ENCODE peak calls at places on chromosomes 3 and 15, in four cellular contexts. One of them, this sample, is unnamed.

GRCh38 chr15:62417444-62417843 is 252.4 kb upstream of the C2CD4B start:
- DNase-seq in GM12878: no peak
- DNase-seq in K562: no peak
- DNase-seq in H1: no peak
- DNase-seq in this sample: no peak

GRCh38 chr3:183252973-183253363 is at the start of gene B3GNT5:
- DNase-seq in K562: peak; percentile 74
- DNase-seq in H1: no peak
- DNase-seq in GM12878: no peak
- DNase-seq in this sample: peak; percentile 67

GRCh38 chr15:90184119-90184785 is 16.9 kb upstream of the SEMA4B start:
- DNase-seq in GM12878: peak; percentile 76
- DNase-seq in H1: no peak
- DNase-seq in K562: peak; percentile 84
- DNase-seq in this sample: no peak

GRCh38 chr3:31952205-31952604 is 28.9 kb downstream of the OSBPL10 start:
- DNase-seq in GM12878: no peak
- DNase-seq in K562: no peak
- DNase-seq in H1: no peak
- DNase-seq in this sample: no peak

GRCh38 chr3:128362026-128362965 is 104.4 kb downstream of the DNAJB8 start:
- DNase-seq in GM12878: no peak
- DNase-seq in H1: no peak
- DNase-seq in K562: no peak
- DNase-seq in this sample: peak; percentile 42

GRCh38 chr3:162769559-162769958 is 1273.0 kb downstream of the OTOL1 start:
- DNase-seq in K562: no peak
- DNase-seq in GM12878: no peak
- DNase-seq in H1: no peak
- DNase-seq in this sample: no peak

GRCh38 chr15:48940508-48940907 is 23.2 kb downstream of the SHC4 start:
- DNase-seq in K562: no peak
- DNase-seq in GM12878: peak; percentile 81
- DNase-seq in H1: no peak
- DNase-seq in this sample: no peak

GRCh38 chr3:50466177-50466576 is 37.3 kb downstream of the CACNA2D2 start:
- DNase-seq in GM12878: no peak
- DNase-seq in K562: peak; percentile 23
- DNase-seq in H1: no peak
- DNase-seq in this sample: no peak

GRCh38 chr3:170740726-170741591 is 129.0 kb downstream of the RPL22L1 start:
- DNase-seq in K562: no peak
- DNase-seq in GM12878: no peak
- DNase-seq in H1: no peak
- DNase-seq in this sample: no peak

GRCh38 chr3:108513961-108514360 is 3.6 kb upstream of the MYH15 start:
- DNase-seq in K562: no peak
- DNase-seq in GM12878: no peak
- DNase-seq in H1: no peak
- DNase-seq in this sample: no peak

GRCh38 chr3:135896613-135897012 is 68.9 kb upstream of the PPP2R3A start:
- DNase-seq in K562: no peak
- DNase-seq in GM12878: no peak
- DNase-seq in H1: no peak
- DNase-seq in this sample: no peak

GRCh38 chr3:107637416-107638182 is 114.8 kb downstream of the BBX start:
- DNase-seq in GM12878: no peak
- DNase-seq in K562: no peak
- DNase-seq in H1: no peak
- DNase-seq in this sample: no peak

GRCh38 chr15:62887113-62887570 is 155.4 kb upstream of the TPM1 start:
- DNase-seq in K562: no peak
- DNase-seq in GM12878: no peak
- DNase-seq in H1: no peak
- DNase-seq in this sample: peak; percentile 56

GRCh38 chr15:99716540-99716939 is 16.7 kb downstream of the LYSMD4 start:
- DNase-seq in H1: no peak
- DNase-seq in K562: no peak
- DNase-seq in GM12878: no peak
- DNase-seq in this sample: no peak
- TF ChIP-seq NRF1 in H1: no peak
- TF ChIP-seq NRF1 in K562: no peak
- TF ChIP-seq NRF1 in GM12878: no peak
- TF ChIP-seq NRF1 in this sample: no peak

GRCh38 chr3:142861926-142862325 is 27.0 kb downstream of the PCOLCE2 start:
- DNase-seq in H1: no peak
- DNase-seq in K562: no peak
- DNase-seq in GM12878: no peak
- DNase-seq in this sample: no peak
- TF ChIP-seq NRF1 in H1: no peak
- TF ChIP-seq NRF1 in K562: no peak
- TF ChIP-seq NRF1 in GM12878: no peak
- TF ChIP-seq NRF1 in this sample: no peak

DNA sequence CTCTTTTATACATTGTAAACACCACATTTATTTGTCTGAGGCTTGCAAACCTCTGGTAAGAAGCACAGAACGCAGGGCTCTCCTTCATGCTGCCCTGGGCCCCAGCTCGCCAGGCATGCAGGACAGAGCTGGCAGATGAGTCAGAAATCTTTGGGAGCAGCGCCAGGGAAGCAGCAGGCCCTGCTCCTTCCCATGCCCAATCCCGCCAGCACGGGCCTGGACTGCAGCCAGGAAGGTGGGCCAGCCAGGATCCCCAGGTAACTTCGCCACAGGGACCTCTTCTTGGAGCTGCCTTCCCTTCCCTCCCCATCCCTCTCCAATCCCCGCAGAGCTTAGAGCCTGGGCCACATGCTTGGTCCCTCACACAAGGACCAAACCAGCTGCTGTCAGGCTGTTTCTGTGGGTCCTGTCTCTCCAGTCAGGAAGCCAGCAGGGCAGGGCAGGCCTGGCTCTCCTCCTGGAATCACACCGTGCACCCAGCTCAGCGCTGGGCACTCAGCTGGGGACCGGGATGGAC is 8.8 kb downstream of the STOML1 start:
- DNase-seq in H1: no peak
- DNase-seq in K562: no peak
- DNase-seq in GM12878: no peak
- DNase-seq in this sample: peak; percentile 49
- TF ChIP-seq NRF1 in H1: no peak
- TF ChIP-seq NRF1 in K562: no peak
- TF ChIP-seq NRF1 in GM12878: no peak
- TF ChIP-seq NRF1 in this sample: no peak

DNA sequence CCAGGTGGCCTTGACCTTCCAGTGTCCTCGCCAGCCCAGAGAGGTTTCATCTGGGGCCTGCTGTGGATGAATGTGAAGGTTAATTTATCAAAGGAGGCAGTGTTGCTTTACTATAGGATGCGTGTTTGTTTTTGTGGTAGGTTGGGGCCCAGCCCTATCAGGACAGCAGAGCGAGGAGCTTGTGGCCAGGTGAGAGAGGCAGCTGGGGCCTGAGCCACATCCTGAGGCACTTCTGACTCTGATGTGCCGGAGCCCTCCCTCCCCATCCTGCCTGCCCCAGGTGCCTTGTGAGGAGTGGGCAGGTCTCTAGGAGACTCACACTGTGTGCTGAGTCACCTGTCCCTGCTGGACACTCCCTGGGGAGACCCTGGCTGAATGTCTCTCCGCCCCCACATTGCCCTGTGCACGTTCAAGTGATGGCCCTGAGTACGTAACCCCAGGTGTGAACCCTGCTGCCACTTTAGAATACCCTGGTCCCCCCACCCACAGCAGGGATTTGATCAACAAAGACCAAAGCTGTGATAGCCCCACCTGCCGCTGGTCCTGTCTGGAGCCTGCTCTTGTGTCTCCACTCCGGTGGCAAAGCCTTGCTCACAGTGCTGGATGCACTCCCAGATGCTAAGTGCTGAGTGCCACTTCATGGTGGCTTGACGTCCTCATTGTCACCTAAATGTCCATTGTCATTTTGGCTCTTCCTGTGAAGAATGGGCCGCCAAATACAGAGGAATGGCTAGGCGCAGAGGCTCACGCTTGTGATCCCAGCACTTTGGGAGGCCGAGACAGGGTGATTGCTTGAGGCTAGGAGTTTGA is 16.0 kb downstream of the FBLN2 start:
- DNase-seq in GM12878: no peak
- DNase-seq in K562: no peak
- DNase-seq in H1: no peak
- DNase-seq in this sample: no peak
- TF ChIP-seq NRF1 in GM12878: no peak
- TF ChIP-seq NRF1 in K562: no peak
- TF ChIP-seq NRF1 in H1: no peak
- TF ChIP-seq NRF1 in this sample: no peak

DNA sequence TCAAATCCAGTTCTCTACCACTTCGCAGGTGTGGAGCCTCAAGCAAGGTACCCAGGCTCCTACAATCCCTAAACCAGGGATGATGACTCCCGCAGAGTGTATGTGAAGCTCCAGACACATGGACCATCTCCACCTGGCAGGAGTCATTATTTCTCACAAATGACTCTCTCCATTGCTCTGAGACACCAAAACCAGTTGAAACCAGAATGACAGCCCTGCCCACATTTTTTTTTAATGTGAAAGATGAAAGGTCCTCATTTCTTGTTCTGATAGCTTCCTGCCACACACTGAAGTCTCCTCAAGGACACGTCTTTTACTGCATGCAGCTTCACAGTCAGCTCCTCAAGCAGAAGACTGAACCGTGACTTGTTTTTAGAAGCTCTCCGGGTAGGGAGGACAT is 61.4 kb upstream of the ZBTB38 start:
- DNase-seq in GM12878: no peak
- DNase-seq in H1: no peak
- DNase-seq in K562: no peak
- DNase-seq in this sample: no peak
- TF ChIP-seq NRF1 in GM12878: no peak
- TF ChIP-seq NRF1 in H1: no peak
- TF ChIP-seq NRF1 in K562: no peak
- TF ChIP-seq NRF1 in this sample: no peak

GRCh38 chr3:142858043-142858442 is 30.8 kb downstream of the PCOLCE2 start:
- DNase-seq in H1: no peak
- DNase-seq in K562: no peak
- DNase-seq in GM12878: no peak
- DNase-seq in this sample: no peak

GRCh38 chr3:142852009-142852408 is 36.9 kb downstream of the PCOLCE2 start:
- DNase-seq in H1: no peak
- DNase-seq in K562: no peak
- DNase-seq in GM12878: no peak
- DNase-seq in this sample: no peak

GRCh38 chr3:142853270-142854163 is 35.4 kb downstream of the PCOLCE2 start:
- DNase-seq in K562: no peak
- DNase-seq in GM12878: no peak
- DNase-seq in H1: no peak
- DNase-seq in this sample: no peak

DNA sequence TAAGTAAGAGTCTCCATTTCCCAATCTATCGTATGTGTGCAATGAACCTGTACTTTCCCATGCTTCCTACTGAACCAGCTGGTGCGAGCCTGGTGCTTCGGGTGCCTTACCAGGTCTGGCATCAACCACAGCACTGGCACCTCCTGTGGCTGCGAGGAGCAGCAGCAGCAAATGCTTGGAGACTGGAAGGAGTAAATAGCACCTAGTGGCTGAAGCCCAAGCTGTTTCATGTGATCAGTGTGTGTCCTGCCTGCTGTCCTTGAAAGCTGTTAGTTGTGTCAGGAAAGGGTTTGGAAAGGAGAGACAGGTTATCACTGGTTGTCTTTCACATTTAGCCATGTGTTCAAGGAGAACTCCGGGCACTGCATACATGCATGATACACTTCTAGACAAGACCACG is 31.8 kb downstream of the PCOLCE2 start:
- DNase-seq in GM12878: no peak
- DNase-seq in K562: peak; percentile 19
- DNase-seq in H1: no peak
- DNase-seq in this sample: peak; percentile 65
- TF ChIP-seq NRF1 in GM12878: no peak
- TF ChIP-seq NRF1 in K562: no peak
- TF ChIP-seq NRF1 in H1: no peak
- TF ChIP-seq NRF1 in this sample: no peak

GRCh38 chr3:120572027-120572426 is 24.1 kb upstream of the NDUFB4 start:
- DNase-seq in H1: no peak
- DNase-seq in K562: no peak
- DNase-seq in GM12878: no peak
- DNase-seq in this sample: no peak
- TF ChIP-seq NRF1 in H1: no peak
- TF ChIP-seq NRF1 in K562: no peak
- TF ChIP-seq NRF1 in GM12878: no peak
- TF ChIP-seq NRF1 in this sample: no peak

This sample was measured in SK-N-SH.